ENCODE peak calls at places on chromosome 2, in six cellular contexts. I is astrocyte, S is PC-3, V is Karpas-422, P is fibroblast of lung, R is K562. Q is an unnamed sample.

GRCh38 chr2:44705356-44705755 is 236.1 kb upstream of the SIX3 start:
- DNase-seq in P (no peak), R (no peak), I (no peak), S (no peak), V (no peak), Q (no peak)

GRCh38 chr2:24571828-24572442 is 80.9 kb downstream of the NCOA1 start:
- DNase-seq in I (no peak), P (no peak), R (no peak), S (no peak), V (no peak), Q (no peak)

GRCh38 chr2:202039278-202040100 is 5.8 kb downstream of the FZD7 start:
- DNase-seq in I (no peak), S (no peak), P (no peak), V (no peak), R (no peak), Q (no peak)

GRCh38 chr2:163401481-163401880 is 334.3 kb downstream of the FIGN start:
- DNase-seq in S (peak; percentile 55), P (peak; percentile 64), V (no peak), R (no peak), I (peak; percentile 74), Q (no peak)

GRCh38 chr2:191885650-191886049 is 38.8 kb upstream of the CAVIN2 start:
- DNase-seq in S (no peak), P (no peak), R (no peak), I (no peak), V (no peak), Q (no peak)

GRCh38 chr2:25280066-25280687 is 61.5 kb downstream of the DNMT3A start:
- DNase-seq in V (no peak), I (no peak), P (no peak), S (no peak), R (no peak), Q (no peak)

GRCh38 chr2:166351319-166351718 is 24.4 kb downstream of the SCN9A start:
- DNase-seq in R (no peak), S (no peak), P (peak; percentile 90), I (peak; percentile 91), V (no peak), Q (no peak)

GRCh38 chr2:15912203-15912602 is 28.1 kb upstream of the MYCN start:
- DNase-seq in I (peak; percentile 32), V (no peak), P (peak; percentile 28), S (peak; percentile 49), R (no peak), Q (no peak)

GRCh38 chr2:186348200-186348599 is 137.9 kb upstream of the ZC3H15 start:
- DNase-seq in P (peak; percentile 1), I (no peak), R (no peak), S (no peak), V (no peak), Q (no peak)

GRCh38 chr2:159661286-159661685 is 44.9 kb upstream of the BAZ2B start:
- DNase-seq in R (no peak), I (peak; percentile 26), S (no peak), P (peak; percentile 41), V (no peak), Q (no peak)

GRCh38 chr2:202610367-202610766 is 24.4 kb upstream of the FAM117B start:
- DNase-seq in S (no peak), P (no peak), I (no peak), R (no peak), V (no peak), Q (no peak)

GRCh38 chr2:36397040-36397616 is 41.5 kb downstream of the CRIM1 start:
- DNase-seq in R (no peak), V (no peak), I (no peak), P (peak; percentile 35), S (peak; percentile 40), Q (no peak)

GRCh38 chr2:2564300-2565085 is 233.4 kb upstream of the MYT1L start:
- DNase-seq in I (no peak), P (no peak), V (no peak), S (no peak), R (no peak), Q (no peak)

GRCh38 chr2:111068435-111069058 is 52.2 kb upstream of the BCL2L11 start:
- DNase-seq in V (peak; percentile 40), P (no peak), R (no peak), I (no peak), S (peak; percentile 94), Q (peak; percentile 70)

GRCh38 chr2:205188516-205189138 is 493.7 kb upstream of the NRP2 start:
- DNase-seq in I (peak; percentile 42), S (no peak), P (peak; percentile 95), V (no peak), R (no peak), Q (peak; percentile 43)

GRCh38 chr2:152924722-152925121 is 206.3 kb downstream of the ARL6IP6 start:
- DNase-seq in R (no peak), I (no peak), S (peak; percentile 66), V (no peak), P (no peak), Q (no peak)

GRCh38 chr2:23351388-23352141 is 33.4 kb upstream of the KLHL29 start:
- DNase-seq in R (peak; percentile 66), V (peak; percentile 56), P (peak; percentile 72), I (peak; percentile 59), S (peak; percentile 69), Q (peak; percentile 77)

GRCh38 chr2:33215983-33216382 is 260.5 kb upstream of the RASGRP3 start:
- DNase-seq in R (no peak), I (no peak), S (no peak), V (no peak), P (no peak), Q (no peak)

GRCh38 chr2:33214436-33214835 is 262.0 kb upstream of the RASGRP3 start:
- DNase-seq in I (peak; percentile 86), S (no peak), P (peak; percentile 56), R (no peak), V (no peak), Q (no peak)

GRCh38 chr2:33214857-33215256 is 261.6 kb upstream of the RASGRP3 start:
- DNase-seq in V (no peak), S (no peak), I (no peak), P (no peak), R (no peak), Q (no peak)

GRCh38 chr2:33216508-33217182 is 259.8 kb upstream of the RASGRP3 start:
- DNase-seq in I (no peak), S (no peak), R (no peak), P (peak; percentile 49), V (no peak), Q (no peak)

DNA sequence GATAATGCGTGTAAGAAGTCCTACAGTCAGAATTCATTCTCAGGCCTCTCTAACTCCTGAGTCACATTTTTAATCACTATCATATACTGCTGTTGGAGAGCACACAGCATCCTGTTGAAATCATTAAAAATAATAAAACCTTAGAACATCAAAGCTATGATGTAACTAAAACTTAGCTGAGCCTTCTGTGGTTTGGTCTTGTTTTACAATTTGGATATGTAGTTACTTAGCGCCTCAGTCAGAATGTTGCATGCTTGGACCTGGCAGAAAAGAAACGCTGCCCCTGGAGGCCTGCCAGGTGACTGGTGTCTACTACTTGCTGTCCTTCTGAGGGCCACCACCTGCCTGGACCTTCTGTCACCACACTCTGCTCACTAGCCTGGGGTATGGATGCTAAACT is 261.1 kb upstream of the RASGRP3 start:
- DNase-seq in R (no peak), P (peak; percentile 91), V (no peak), S (peak; percentile 16), I (peak; percentile 97), Q (no peak)
- H3K4me1 ChIP-seq in R (peaks cover 35% of the 10 kb centered on the region), P (peaks cover 46% of the 10 kb centered on the region), V (peaks cover 7% of the 10 kb centered on the region), S (peaks cover 32% of the 10 kb centered on the region), I (peaks cover 74% of the 10 kb centered on the region), Q (no peaks in the 10 kb centered on the region)

DNA sequence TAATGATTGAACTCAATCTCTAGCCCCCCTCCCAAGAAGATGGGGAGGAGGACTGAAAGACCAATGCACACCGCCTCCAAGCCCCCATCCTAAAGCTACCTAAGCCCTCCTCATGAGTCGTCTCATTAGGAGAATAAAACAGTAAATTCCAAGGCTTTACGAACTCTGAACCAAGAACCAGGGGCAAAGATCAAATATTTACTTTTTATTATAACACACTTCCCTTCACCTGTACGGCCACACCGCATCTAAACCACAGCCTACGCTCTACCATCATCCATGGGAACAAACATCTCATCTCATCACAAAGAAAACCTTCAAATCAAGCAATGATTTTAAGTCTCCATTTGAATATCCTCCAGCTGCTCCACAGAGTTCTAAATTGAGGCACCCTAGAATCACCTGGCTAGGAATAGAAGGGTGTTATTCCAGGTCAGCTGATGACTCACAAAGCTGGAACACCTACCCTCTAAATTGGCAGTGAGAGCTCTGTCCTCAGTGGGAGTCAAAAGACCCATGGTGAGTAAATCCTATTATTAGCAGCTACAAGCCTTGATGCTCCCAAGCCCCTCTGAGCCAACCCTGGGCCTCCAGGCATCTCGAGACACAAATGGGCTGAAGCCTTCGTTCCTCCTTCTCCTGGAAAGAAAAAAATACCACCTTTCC is 45.6 kb upstream of the BZW1 start:
- DNase-seq in V (no peak), S (peak; percentile 83), I (peak; percentile 68), R (no peak), P (no peak), Q (no peak)
- H3K27ac ChIP-seq in V (no peak overlapping the region), S (peak overlapping the region; percentile 98), I (peak overlapping the region; percentile 89), R (no peak overlapping the region), P (peak overlapping the region; percentile 87), Q (no peak overlapping the region)

GRCh38 chr2:175166216-175166824 is 1.7 kb downstream of the ATF2 start:
- DNase-seq in R (no peak), S (no peak), V (peak; percentile 43), I (no peak), P (no peak), Q (no peak)
- H3K9ac ChIP-seq in R (no peak overlapping the region), S (peak overlapping the region; percentile 91), V (peak overlapping the region; percentile 93), I (peak overlapping the region; percentile 100), P (no peak overlapping the region), Q (no peak overlapping the region)

GRCh38 chr2:203869207-203869606 is 1.6 kb downstream of the CTLA4 start:
- DNase-seq in P (no peak), S (no peak), V (no peak), I (no peak), R (no peak), Q (no peak)
- H3K4me1 ChIP-seq in P (no peaks in the 10 kb centered on the region), S (peaks cover 7% of the 10 kb centered on the region), V (no peaks in the 10 kb centered on the region), I (no peaks in the 10 kb centered on the region), R (no peaks in the 10 kb centered on the region), Q (no peaks in the 10 kb centered on the region)

GRCh38 chr2:65952966-65953365 is 482.0 kb upstream of the MEIS1 start:
- DNase-seq in I (no peak), P (no peak), V (no peak), S (no peak), R (no peak), Q (no peak)

GRCh38 chr2:65957886-65958285 is 477.0 kb upstream of the MEIS1 start:
- DNase-seq in I (no peak), S (no peak), V (no peak), R (no peak), P (no peak), Q (no peak)

GRCh38 chr2:65955259-65955658 is 479.7 kb upstream of the MEIS1 start:
- DNase-seq in S (no peak), R (no peak), P (no peak), I (no peak), V (no peak), Q (no peak)

DNA sequence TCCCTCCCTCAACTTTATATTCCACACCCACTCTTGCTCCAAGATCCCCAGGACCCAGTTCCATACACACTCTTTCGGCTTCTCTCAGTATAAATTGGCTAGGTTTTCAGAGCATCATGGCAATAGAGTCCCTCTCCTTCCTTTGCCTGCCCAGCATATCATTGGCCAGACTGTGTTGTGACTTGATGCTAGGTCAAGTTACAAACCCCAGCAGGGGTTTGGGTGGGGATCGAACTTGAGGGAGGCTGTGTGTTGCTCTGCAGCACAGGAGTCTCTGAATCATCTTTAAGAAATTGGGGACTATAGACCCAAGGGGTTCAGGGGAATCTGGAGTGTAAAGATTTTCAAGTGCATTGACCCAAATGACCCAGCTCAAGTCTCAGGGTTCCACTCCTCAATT is 477.5 kb upstream of the MEIS1 start:
- DNase-seq in I (no peak), S (no peak), V (no peak), P (no peak), R (no peak), Q (no peak)
- H3K27ac ChIP-seq in I (no peak overlapping the region), S (no peak overlapping the region), V (no peak overlapping the region), P (no peak overlapping the region), R (no peak overlapping the region), Q (no peak overlapping the region)

GRCh38 chr2:219540784-219541504 is 2.7 kb downstream of the CHPF start:
- DNase-seq in S (no peak), I (no peak), P (no peak), R (no peak), V (no peak), Q (no peak)
- H3K9ac ChIP-seq in S (no peak overlapping the region), I (no peak overlapping the region), P (no peak overlapping the region), R (peak overlapping the region; percentile 55), V (no peak overlapping the region), Q (no peak overlapping the region)

Q was measured in colonic mucosa.